ENCODE peak calls at places on chromosome 6, in four cellular contexts. C is putamen; W is activated CD4-positive, alpha-beta T cell treated with anti-CD3 and anti-CD28 coated beads, Interleukin-2, amount 50 U/mL, for 48 hours; V is choroid plexus epithelial cell. K is an unnamed sample.

GRCh38 chr6:118650500-118651281 is 700 bp downstream of the CEP85L start:
- DNase-seq in C (peak; percentile 29), V (peak; percentile 50), W (peak; percentile 43), K (peak; percentile 39)

GRCh38 chr6:167827062-167827587 is 414 bp downstream of the AFDN start:
- DNase-seq in V (no peak), C (no peak), W (peak; percentile 29), K (no peak)

GRCh38 chr6:108902389-108902792 is 54.2 kb downstream of the ARMC2 start:
- DNase-seq in W (no peak), V (peak; percentile 33), C (no peak), K (no peak)

GRCh38 chr6:73476722-73477121 is 15.2 kb downstream of the MTO1 start:
- DNase-seq in C (no peak), W (peak; percentile 18), V (no peak), K (no peak)

GRCh38 chr6:122995930-122996796 is at the start of gene CLVS2:
- DNase-seq in C (peak; percentile 58), V (peak; percentile 23), W (no peak), K (peak; percentile 1)

GRCh38 chr6:5996701-5997419 is 9.9 kb downstream of the NRN1 start:
- DNase-seq in C (no peak), V (no peak), W (no peak), K (no peak)

GRCh38 chr6:43579171-43579570 is 3.2 kb downstream of the POLH start:
- DNase-seq in W (no peak), C (no peak), V (peak; percentile 44), K (peak; percentile 7)

GRCh38 chr6:56491606-56492328 is 150.9 kb downstream of the DST start:
- DNase-seq in C (no peak), W (no peak), V (peak; percentile 48), K (no peak)

GRCh38 chr6:35197196-35197595 is 16.6 kb upstream of the SCUBE3 start:
- DNase-seq in W (no peak), V (no peak), C (no peak), K (no peak)

GRCh38 chr6:86888311-86888710 is 49.0 kb upstream of the HTR1E start:
- DNase-seq in C (no peak), W (no peak), V (no peak), K (no peak)

GRCh38 chr6:14767176-14767575 is 478.7 kb upstream of the JARID2 start:
- DNase-seq in V (no peak), C (no peak), W (no peak), K (no peak)

GRCh38 chr6:87742106-87742505 is 40.1 kb upstream of the AKIRIN2 start:
- DNase-seq in W (peak; percentile 58), C (no peak), V (no peak), K (no peak)

GRCh38 chr6:56837322-56837894 is 117.5 kb upstream of the BEND6 start:
- DNase-seq in V (no peak), C (no peak), W (no peak), K (no peak)

GRCh38 chr6:122736166-122736565 is 43.4 kb upstream of the FABP7 start:
- DNase-seq in V (no peak), W (no peak), C (no peak), K (no peak)

GRCh38 chr6:137291441-137291840 is 72.3 kb upstream of the IFNGR1 start:
- DNase-seq in W (peak; percentile 25), C (peak; percentile 57), V (peak; percentile 83), K (peak; percentile 77)

GRCh38 chr6:118787746-118788419 is 106.1 kb upstream of the ASF1A start:
- DNase-seq in W (no peak), C (no peak), V (peak; percentile 64), K (no peak)

GRCh38 chr6:9205645-9206044 is 770.3 kb upstream of the SLC35B3 start:
- DNase-seq in V (no peak), W (no peak), C (no peak), K (no peak)

GRCh38 chr6:109672204-109672603 is 18.8 kb downstream of the AK9 start:
- DNase-seq in W (no peak), V (no peak), C (no peak), K (peak; percentile 46)

GRCh38 chr6:166112580-166112979 is 55.1 kb downstream of the TBXT start:
- DNase-seq in V (peak; percentile 50), C (no peak), W (no peak), K (peak; percentile 92)

GRCh38 chr6:34513628-34514027 is 42.5 kb downstream of the SPDEF start:
- DNase-seq in W (no peak), V (no peak), C (no peak), K (no peak)

GRCh38 chr6:44932651-44933091 is 395.5 kb upstream of the RUNX2 start:
- DNase-seq in W (peak; percentile 19), V (no peak), C (no peak), K (no peak)

GRCh38 chr6:113560908-113561307 is 296.2 kb upstream of the MARCKS start:
- DNase-seq in W (no peak), C (no peak), V (peak; percentile 80), K (peak; percentile 51)

GRCh38 chr6:43900560-43901329 is 130.7 kb downstream of the VEGFA start:
- DNase-seq in V (no peak), C (no peak), W (no peak), K (no peak)

GRCh38 chr6:7414811-7415210 is 25.2 kb downstream of the RIOK1 start:
- DNase-seq in W (no peak), V (peak; percentile 91), C (no peak), K (peak; percentile 97)

GRCh38 chr6:19337103-19337502 is 500.1 kb upstream of the ID4 start:
- DNase-seq in W (no peak), V (no peak), C (no peak), K (peak; percentile 9)

GRCh38 chr6:125749112-125749863 is at the start of gene HEY2:
- DNase-seq in C (peak; percentile 97), W (peak; percentile 83), V (peak; percentile 92), K (peak; percentile 78)

GRCh38 chr6:2434116-2434515 is 188.7 kb upstream of the GMDS start:
- DNase-seq in C (no peak), V (no peak), W (no peak), K (no peak)

GRCh38 chr6:41462980-41463930 is 82.9 kb upstream of the FOXP4 start:
- DNase-seq in C (no peak), V (peak; percentile 65), W (peak; percentile 27), K (peak; percentile 69)

GRCh38 chr6:1053587-1053986 is 258.3 kb upstream of the FOXQ1 start:
- DNase-seq in V (no peak), W (no peak), C (no peak), K (no peak)

GRCh38 chr6:109428889-109429477 is 11.4 kb downstream of the PPIL6 start:
- DNase-seq in C (no peak), W (no peak), V (peak; percentile 30), K (peak; percentile 77)

GRCh38 chr6:38261626-38262025 is 378.1 kb downstream of the BTBD9 start:
- DNase-seq in W (no peak), V (peak; percentile 35), C (no peak), K (no peak)